ENCODE peak calls at places on chromosomes 13 and 19, in nine cellular contexts. Z is CD8-positive, alpha-beta T cell; Y is fibroblast of the aortic adventitia; P is fibroblast of pulmonary artery; U is SK-N-SH; V is K562; I is heart right ventricle; L is foreskin fibroblast; R is endothelial cell of umbilical vein. X is an unnamed sample.

GRCh38 chr13:112821340-112822055 is 131.7 kb downstream of the ATP11A start:
- DNase-seq in U (no peak), V (no peak), P (no peak), R (no peak), I (no peak), L (peak; percentile 14), Z (no peak), Y (no peak), X (no peak)

GRCh38 chr19:40805258-40805868 is 6.4 kb downstream of the EGLN2 start:
- DNase-seq in V (no peak), R (no peak), L (no peak), Z (peak; percentile 61), I (peak; percentile 43), U (no peak), Y (no peak), P (no peak), X (no peak)

GRCh38 chr13:113086031-113086750 is 19.4 kb upstream of the F7 start:
- DNase-seq in I (no peak), P (peak; percentile 5), V (peak; percentile 43), R (no peak), U (no peak), L (no peak), Z (no peak), Y (no peak), X (no peak)

GRCh38 chr13:51935326-51936171 is 73.8 kb downstream of the CCDC70 start:
- DNase-seq in U (peak; percentile 49), V (peak; percentile 26), Y (no peak), P (peak; percentile 14), I (no peak), R (no peak), Z (no peak), L (no peak), X (no peak)

GRCh38 chr13:25114220-25114619 is 18.3 kb downstream of the PABPC3 start:
- DNase-seq in R (peak; percentile 75), L (peak; percentile 62), I (peak; percentile 48), P (peak; percentile 79), Y (peak; percentile 72), V (peak; percentile 63), Z (peak; percentile 55), U (peak; percentile 71), X (peak; percentile 76)

GRCh38 chr13:91242652-91243051 is 104.8 kb upstream of the MIR17HG start:
- DNase-seq in Y (no peak), U (no peak), L (no peak), Z (no peak), V (no peak), R (no peak), P (no peak), I (no peak), X (peak; percentile 58)

GRCh38 chr19:42403586-42403985 is 13.5 kb upstream of the CNFN start:
- DNase-seq in L (no peak), P (no peak), I (no peak), Y (no peak), U (no peak), Z (no peak), R (no peak), V (no peak), X (no peak)

GRCh38 chr19:57803594-57804325 is 11.0 kb downstream of the ZNF552 start:
- DNase-seq in Z (no peak), R (peak; percentile 71), P (peak; percentile 83), L (peak; percentile 41), V (no peak), Y (peak; percentile 66), U (peak; percentile 68), I (no peak), X (peak; percentile 93)

GRCh38 chr13:31012285-31013024 is 80.0 kb downstream of the TEX26 start:
- DNase-seq in P (peak; percentile 58), R (peak; percentile 31), I (no peak), Y (peak; percentile 53), Z (no peak), U (peak; percentile 70), L (peak; percentile 23), V (peak; percentile 8), X (peak; percentile 44)

GRCh38 chr13:113917096-113917495 is 53.2 kb upstream of the GAS6 start:
- DNase-seq in R (no peak), Z (peak; percentile 3), Y (no peak), U (no peak), P (no peak), I (no peak), V (no peak), L (no peak), X (no peak)

GRCh38 chr19:51124729-51125128 is at the start of gene SIGLEC9:
- DNase-seq in U (no peak), Y (no peak), I (peak; percentile 38), P (no peak), L (no peak), V (no peak), R (no peak), Z (no peak), X (no peak)

GRCh38 chr19:40802300-40803169 is 3.5 kb downstream of the EGLN2 start:
- DNase-seq in Z (no peak), Y (peak; percentile 46), R (no peak), V (peak; percentile 44), P (peak; percentile 35), L (no peak), I (peak; percentile 84), U (peak; percentile 67), X (no peak)

GRCh38 chr13:51829236-51829899 is 15.6 kb downstream of the TMEM272 start:
- DNase-seq in P (no peak), V (no peak), Z (no peak), R (no peak), U (no peak), L (no peak), Y (no peak), I (no peak), X (no peak)

GRCh38 chr13:69641773-69642172 is 465.9 kb upstream of the ATXN8OS start:
- DNase-seq in L (no peak), Z (no peak), V (no peak), P (no peak), R (no peak), Y (no peak), U (no peak), I (no peak), X (no peak)

DNA sequence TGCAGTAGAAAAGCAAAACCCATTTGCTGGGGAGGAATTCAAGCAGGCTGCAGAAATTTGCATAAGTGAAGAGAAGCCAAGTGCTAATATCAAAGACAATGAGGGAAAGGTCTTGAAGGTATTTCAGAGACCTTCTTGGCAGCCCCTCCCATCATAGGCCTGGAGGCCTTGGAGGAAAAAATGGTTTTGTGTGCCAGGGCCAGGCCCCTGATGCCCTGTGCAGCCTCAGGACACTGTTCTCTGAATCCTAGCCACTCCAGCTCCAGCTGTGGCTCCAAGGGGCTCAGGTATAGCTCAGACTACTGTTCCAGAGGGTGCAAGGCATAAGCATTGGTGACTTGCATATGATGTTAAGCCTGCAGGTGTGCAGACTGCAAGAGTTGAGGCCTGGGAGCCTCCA is 463.2 kb upstream of the ATXN8OS start:
- DNase-seq in P (no peak), V (no peak), R (no peak), Y (no peak), L (no peak), I (no peak), U (no peak), Z (no peak), X (no peak)
- TF ChIP-seq CTCF in P (no peak), V (no peak), R (no peak), Y (no peak), L (no peak), I (no peak), U (no peak), Z (no peak), X (no peak)

DNA sequence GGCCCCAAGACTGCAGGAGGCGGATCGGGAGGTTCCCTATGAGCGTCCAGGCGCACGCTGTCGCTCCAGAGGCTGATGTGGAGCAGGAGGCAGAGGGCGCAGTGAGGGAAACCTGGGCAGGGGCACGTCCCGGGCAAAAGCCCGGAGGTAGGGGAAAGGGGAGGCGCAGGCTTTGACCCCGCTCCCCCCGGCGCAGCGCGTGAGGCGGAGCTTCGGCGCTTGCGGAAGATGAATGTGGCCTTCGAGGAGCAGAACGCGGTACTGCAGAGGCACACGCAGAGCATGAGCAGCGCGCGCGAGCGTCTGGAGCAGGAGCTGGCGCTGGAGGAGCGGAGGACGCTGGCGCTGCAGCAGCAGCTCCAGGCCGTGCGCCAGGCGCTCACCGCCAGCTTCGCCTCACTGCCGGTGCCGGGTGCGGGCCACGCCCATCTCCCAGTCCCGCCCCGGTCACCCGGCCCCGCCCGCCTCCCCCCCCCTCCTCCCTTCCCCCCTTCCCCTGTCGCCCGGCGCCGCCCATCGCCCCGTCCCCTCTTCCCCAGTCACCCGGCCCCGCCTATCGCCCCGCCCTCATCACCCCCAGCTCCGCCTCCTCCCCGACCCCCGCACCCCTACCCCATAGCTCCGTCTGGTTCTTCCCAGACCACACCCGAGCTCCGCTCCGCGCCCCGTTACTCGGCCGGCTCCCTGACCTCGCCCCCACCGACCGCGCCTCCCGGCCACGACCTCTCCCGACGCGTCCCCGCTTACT is 4.1 kb downstream of the HMG20B start:
- DNase-seq in R (peak; percentile 52), Y (peak; percentile 80), P (peak; percentile 73), U (peak; percentile 78), V (peak; percentile 87), L (peak; percentile 51), Z (no peak), I (peak; percentile 40), X (peak; percentile 67)
- H3K4me3 ChIP-seq in R (no peak overlapping the region), Y (peak overlapping the region; percentile 37), P (no peak overlapping the region), U (no peak overlapping the region), V (peak overlapping the region; percentile 11), L (no peak overlapping the region), Z (no peak overlapping the region), I (no peak overlapping the region), X (peak overlapping the region; percentile 10)

DNA sequence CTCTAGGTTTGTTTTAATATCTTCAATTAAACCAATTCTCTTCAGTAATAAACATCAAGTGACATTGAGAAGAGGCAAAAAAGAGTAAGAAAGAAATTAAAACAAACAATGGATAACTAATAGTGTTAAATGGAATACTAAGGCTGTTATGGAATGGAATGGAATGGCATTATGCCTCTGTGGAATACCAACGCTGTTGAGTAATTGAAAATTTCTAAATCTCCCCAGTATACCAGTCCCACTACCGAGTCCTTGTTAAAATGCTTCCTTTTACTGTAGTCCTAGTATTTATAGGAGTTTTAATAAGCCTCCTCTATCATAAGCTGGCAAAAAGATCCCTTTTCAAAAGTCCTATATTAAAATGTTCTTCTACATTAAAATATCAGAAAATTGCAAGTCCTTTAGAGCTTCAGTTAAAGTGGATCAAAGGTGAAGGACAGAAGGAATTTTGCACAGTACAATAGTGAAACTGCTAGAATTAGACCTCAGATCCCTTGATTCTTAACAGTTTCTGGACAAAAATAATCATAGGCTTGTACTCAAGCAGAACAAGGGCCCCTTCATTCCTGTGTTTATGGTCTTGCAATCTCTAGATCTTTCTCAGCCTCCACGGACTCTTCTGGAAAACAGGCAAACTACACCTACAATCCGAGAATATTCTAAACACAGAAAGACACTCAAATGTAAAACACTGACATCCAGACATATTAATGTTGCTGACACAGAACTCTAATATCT is 128.2 kb downstream of the PCDH9 start:
- DNase-seq in Y (no peak), P (no peak), L (no peak), V (no peak), Z (no peak), I (no peak), R (no peak), U (no peak), X (peak; percentile 15)
- TF ChIP-seq CTCF in Y (no peak), P (no peak), L (no peak), V (no peak), Z (no peak), I (no peak), R (no peak), U (no peak), X (no peak)

GRCh38 chr13:74683411-74683810 is 549.2 kb upstream of the KLF12 start:
- DNase-seq in L (no peak), Z (no peak), R (peak; percentile 19), Y (peak; percentile 7), P (peak; percentile 22), I (no peak), U (no peak), V (no peak), X (no peak)

GRCh38 chr13:74681891-74682290 is 547.7 kb upstream of the KLF12 start:
- DNase-seq in I (no peak), Z (no peak), Y (no peak), P (no peak), L (no peak), R (no peak), V (no peak), U (no peak), X (no peak)

GRCh38 chr13:74687452-74688180 is 553.4 kb upstream of the KLF12 start:
- DNase-seq in Z (no peak), R (peak; percentile 84), I (peak; percentile 41), L (no peak), P (no peak), V (no peak), U (no peak), Y (no peak), X (no peak)
- H3K4me3 ChIP-seq in Z (no peak overlapping the region), R (no peak overlapping the region), I (no peak overlapping the region), L (no peak overlapping the region), P (no peak overlapping the region), V (no peak overlapping the region), U (no peak overlapping the region), Y (no peak overlapping the region), X (no peak overlapping the region)